ENCODE peak calls at places on chromosomes 12 and 14, in four cellular contexts. One of them, this sample, is unnamed.
A peak's percentile ranks its signal among the peaks of the same experiment; 100 is the strongest.

GRCh38 chr14:78982551-78982950 is 812.4 kb downstream of the NRXN3 start:
- DNase-seq in IMR-90: peak; percentile 47
- DNase-seq in H9: no peak
- DNase-seq in H1: no peak
- DNase-seq in this sample: no peak

GRCh38 chr14:89429206-89430091 is 12.4 kb upstream of the FOXN3 start:
- DNase-seq in IMR-90: peak; percentile 19
- DNase-seq in H9: no peak
- DNase-seq in H1: no peak
- DNase-seq in this sample: no peak

GRCh38 chr12:55736780-55737580 is 5.9 kb upstream of the GDF11 start:
- DNase-seq in IMR-90: peak; percentile 66
- DNase-seq in H9: peak; percentile 98
- DNase-seq in H1: no peak
- DNase-seq in this sample: peak; percentile 98

GRCh38 chr14:73264896-73265720 is 27.8 kb downstream of the PAPLN start:
- DNase-seq in IMR-90: no peak
- DNase-seq in H9: no peak
- DNase-seq in H1: no peak
- DNase-seq in this sample: no peak

GRCh38 chr14:24095196-24096068 is 1.3 kb downstream of the PCK2 start:
- DNase-seq in IMR-90: peak; percentile 44
- DNase-seq in H9: peak; percentile 87
- DNase-seq in H1: no peak
- DNase-seq in this sample: peak; percentile 94

GRCh38 chr14:74290415-74290814 is 12.3 kb downstream of the ABCD4 start:
- DNase-seq in IMR-90: peak; percentile 19
- DNase-seq in H9: no peak
- DNase-seq in H1: no peak
- DNase-seq in this sample: peak; percentile 67

GRCh38 chr14:95341115-95341514 is 21.4 kb upstream of the CLMN start:
- DNase-seq in IMR-90: no peak
- DNase-seq in H9: no peak
- DNase-seq in H1: no peak
- DNase-seq in this sample: no peak

GRCh38 chr14:65072256-65072655 is 30.1 kb downstream of the MAX start:
- DNase-seq in IMR-90: no peak
- DNase-seq in H9: no peak
- DNase-seq in H1: no peak
- DNase-seq in this sample: no peak

GRCh38 chr12:95259368-95259767 is 41.8 kb downstream of the VEZT start:
- DNase-seq in IMR-90: no peak
- DNase-seq in H9: no peak
- DNase-seq in H1: no peak
- DNase-seq in this sample: no peak

GRCh38 chr14:24224618-24225071 is 7.5 kb downstream of the NEDD8 start:
- DNase-seq in IMR-90: peak; percentile 87
- DNase-seq in H9: no peak
- DNase-seq in H1: no peak
- DNase-seq in this sample: no peak

GRCh38 chr12:100611031-100611430 is 37.5 kb downstream of the GAS2L3 start:
- DNase-seq in IMR-90: peak; percentile 32
- DNase-seq in H9: no peak
- DNase-seq in H1: no peak
- DNase-seq in this sample: no peak

GRCh38 chr14:34682787-34683321 is 31.5 kb downstream of the CFL2 start:
- DNase-seq in IMR-90: no peak
- DNase-seq in H9: no peak
- DNase-seq in H1: no peak
- DNase-seq in this sample: no peak

GRCh38 chr12:116592116-116592637 is 33.0 kb downstream of the MAP1LC3B2 start:
- DNase-seq in IMR-90: no peak
- DNase-seq in H9: no peak
- DNase-seq in H1: no peak
- DNase-seq in this sample: no peak

GRCh38 chr14:64388533-64389243 is 535 bp downstream of the MTHFD1 start:
- DNase-seq in IMR-90: peak; percentile 30
- DNase-seq in H9: no peak
- DNase-seq in H1: no peak
- DNase-seq in this sample: peak; percentile 46

GRCh38 chr12:169528-170360 is 44.2 kb downstream of the SLC6A12 start:
- DNase-seq in IMR-90: no peak
- DNase-seq in H9: no peak
- DNase-seq in H1: no peak
- DNase-seq in this sample: peak; percentile 41

GRCh38 chr12:127926004-127926403 is 341.0 kb upstream of the TMEM132C start:
- DNase-seq in IMR-90: no peak
- DNase-seq in H9: peak; percentile 66
- DNase-seq in H1: peak; percentile 7
- DNase-seq in this sample: peak; percentile 67

GRCh38 chr12:117025481-117026151 is 73.6 kb downstream of the TESC start:
- DNase-seq in IMR-90: peak; percentile 61
- DNase-seq in H9: peak; percentile 89
- DNase-seq in H1: peak; percentile 38
- DNase-seq in this sample: peak; percentile 84

GRCh38 chr12:53868516-53868986 is 70.1 kb upstream of the HOXC13 start:
- DNase-seq in IMR-90: no peak
- DNase-seq in H9: no peak
- DNase-seq in H1: no peak
- DNase-seq in this sample: peak; percentile 60

GRCh38 chr12:132174015-132174660 is 29.9 kb downstream of the NOC4L start:
- DNase-seq in IMR-90: no peak
- DNase-seq in H9: no peak
- DNase-seq in H1: no peak
- DNase-seq in this sample: no peak

GRCh38 chr12:125418902-125419564 is 353.8 kb downstream of the AACS start:
- DNase-seq in IMR-90: no peak
- DNase-seq in H9: no peak
- DNase-seq in H1: no peak
- DNase-seq in this sample: no peak

GRCh38 chr12:130138478-130138877 is 23.8 kb upstream of the FZD10 start:
- DNase-seq in IMR-90: no peak
- DNase-seq in H9: no peak
- DNase-seq in H1: no peak
- DNase-seq in this sample: no peak

GRCh38 chr14:93054876-93055275 is 60.8 kb downstream of the ITPK1 start:
- DNase-seq in IMR-90: no peak
- DNase-seq in H9: no peak
- DNase-seq in H1: no peak
- DNase-seq in this sample: no peak

GRCh38 chr12:15979096-15980091 is 68.3 kb downstream of the DERA start:
- DNase-seq in IMR-90: peak; percentile 93
- DNase-seq in H9: peak; percentile 70
- DNase-seq in H1: no peak
- DNase-seq in this sample: peak; percentile 68

GRCh38 chr12:9039397-9039977 is 50.1 kb downstream of the KLRG1 start:
- DNase-seq in IMR-90: peak; percentile 40
- DNase-seq in H9: no peak
- DNase-seq in H1: no peak
- DNase-seq in this sample: peak; percentile 58

GRCh38 chr14:105247715-105248367 is 492 bp upstream of the BTBD6 start:
- DNase-seq in IMR-90: no peak
- DNase-seq in H9: no peak
- DNase-seq in H1: no peak
- DNase-seq in this sample: no peak
- H2BK15ac ChIP-seq in IMR-90: no peak overlapping the region
- H2BK15ac ChIP-seq in H9: no peak overlapping the region
- H2BK15ac ChIP-seq in H1: no peak overlapping the region
- H2BK15ac ChIP-seq in this sample: no peak overlapping the region

GRCh38 chr12:120121766-120122293 is 5.3 kb upstream of the RAB35 start:
- DNase-seq in IMR-90: peak; percentile 13
- DNase-seq in H9: no peak
- DNase-seq in H1: no peak
- DNase-seq in this sample: no peak
- H4K5ac ChIP-seq in IMR-90: no peak overlapping the region
- H4K5ac ChIP-seq in H9: no peak overlapping the region
- H4K5ac ChIP-seq in H1: no peak overlapping the region
- H4K5ac ChIP-seq in this sample: no peak overlapping the region

GRCh38 chr12:52310622-52311281 is 10.4 kb downstream of the KRT83 start:
- DNase-seq in IMR-90: peak; percentile 34
- DNase-seq in H9: no peak
- DNase-seq in H1: no peak
- DNase-seq in this sample: no peak

GRCh38 chr12:52305921-52306705 is 14.8 kb upstream of the KRT81 start:
- DNase-seq in IMR-90: no peak
- DNase-seq in H9: no peak
- DNase-seq in H1: no peak
- DNase-seq in this sample: peak; percentile 20

GRCh38 chr12:52311282-52311643 is 9.9 kb downstream of the KRT83 start:
- DNase-seq in IMR-90: no peak
- DNase-seq in H9: no peak
- DNase-seq in H1: no peak
- DNase-seq in this sample: no peak

GRCh38 chr12:52308807-52309425 is 12.3 kb downstream of the KRT83 start:
- DNase-seq in IMR-90: no peak
- DNase-seq in H9: no peak
- DNase-seq in H1: no peak
- DNase-seq in this sample: no peak

DNA sequence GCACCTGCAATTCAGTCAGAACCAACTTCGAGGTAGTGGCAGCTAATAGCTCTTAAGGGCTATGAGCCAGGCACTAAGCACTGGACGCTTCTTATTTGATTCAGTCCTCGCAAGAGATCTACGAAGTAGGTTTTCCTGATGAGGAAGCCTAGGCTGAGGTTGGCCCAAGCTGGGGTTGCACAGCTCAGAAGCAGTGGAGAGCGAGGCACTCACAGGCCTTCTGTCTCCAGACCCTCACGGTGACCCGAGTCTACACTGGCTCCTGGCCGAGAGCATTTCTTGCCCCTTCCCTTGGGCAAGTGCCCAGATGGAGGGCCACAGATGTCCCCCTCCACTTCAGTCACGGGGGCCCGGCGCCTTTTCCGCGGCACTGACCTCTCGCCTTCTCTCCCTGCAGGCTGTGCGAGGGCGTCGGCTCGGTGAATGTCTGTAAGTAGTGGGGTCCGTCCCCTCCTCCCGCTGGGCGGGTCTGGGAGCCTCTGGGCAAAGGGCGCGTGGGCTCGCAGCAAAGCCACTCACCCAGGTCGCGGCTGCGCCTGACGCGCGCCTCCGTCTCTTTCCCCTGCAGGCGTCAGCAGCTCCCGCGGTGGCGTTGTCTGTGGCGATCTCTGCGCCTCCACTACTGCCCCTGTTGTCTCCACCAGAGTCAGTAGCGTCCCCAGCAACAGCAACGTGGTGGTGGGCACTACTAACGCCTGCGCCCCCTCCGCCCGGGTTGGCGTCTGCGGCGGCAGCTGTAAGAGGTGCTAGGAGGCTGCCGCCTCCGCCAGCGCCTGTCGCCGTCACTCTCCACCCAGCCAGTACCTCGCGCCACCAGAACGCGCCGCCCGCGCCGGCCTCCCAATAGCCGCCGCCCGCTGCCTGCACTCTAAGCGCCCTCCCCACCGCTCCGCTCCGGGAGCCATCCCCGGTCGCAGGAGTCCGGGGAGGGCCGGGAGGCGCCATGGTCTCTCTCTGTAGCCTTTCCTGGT is 13.1 kb downstream of the KRT83 start:
- DNase-seq in IMR-90: peak; percentile 11
- DNase-seq in H9: peak; percentile 84
- DNase-seq in H1: peak; percentile 23
- DNase-seq in this sample: peak; percentile 77
- H2BK15ac ChIP-seq in IMR-90: no peak overlapping the region
- H2BK15ac ChIP-seq in H9: no peak overlapping the region
- H2BK15ac ChIP-seq in H1: peak overlapping the region; percentile 88
- H2BK15ac ChIP-seq in this sample: no peak overlapping the region

DNA sequence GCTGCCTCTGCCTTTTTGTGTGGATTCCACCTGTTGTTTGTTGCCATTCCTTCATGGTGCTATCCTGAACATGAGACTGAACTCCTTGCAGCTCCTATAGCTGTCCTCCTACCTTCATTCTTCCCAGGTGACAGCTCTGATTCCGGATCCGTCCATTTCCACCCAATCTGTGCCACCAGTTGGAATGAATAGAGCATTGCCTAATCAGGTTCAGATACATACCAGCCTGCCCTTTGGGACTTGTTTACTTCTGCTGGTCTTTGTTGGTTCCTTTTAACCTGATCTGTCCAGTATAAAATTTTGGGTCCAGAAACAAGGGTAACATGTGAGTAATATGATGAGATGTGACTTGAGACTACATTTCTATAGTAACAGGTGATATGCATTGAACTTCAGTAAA is 136.3 kb upstream of the IGF1 start:
- DNase-seq in IMR-90: no peak
- DNase-seq in H9: no peak
- DNase-seq in H1: no peak
- DNase-seq in this sample: no peak
- H4K5ac ChIP-seq in IMR-90: no peak overlapping the region
- H4K5ac ChIP-seq in H9: no peak overlapping the region
- H4K5ac ChIP-seq in H1: no peak overlapping the region
- H4K5ac ChIP-seq in this sample: no peak overlapping the region

GRCh38 chr12:12008232-12008850 is 62.4 kb upstream of the BCL2L14 start:
- DNase-seq in IMR-90: no peak
- DNase-seq in H9: peak; percentile 63
- DNase-seq in H1: no peak
- DNase-seq in this sample: no peak
- H2BK15ac ChIP-seq in IMR-90: no peak overlapping the region
- H2BK15ac ChIP-seq in H9: no peak overlapping the region
- H2BK15ac ChIP-seq in H1: peak overlapping the region; percentile 90
- H2BK15ac ChIP-seq in this sample: no peak overlapping the region

GRCh38 chr14:55306938-55307589 is 35.8 kb downstream of the FBXO34 start:
- DNase-seq in IMR-90: no peak
- DNase-seq in H9: no peak
- DNase-seq in H1: no peak
- DNase-seq in this sample: peak; percentile 48

GRCh38 chr14:55301722-55302121 is 30.5 kb downstream of the FBXO34 start:
- DNase-seq in IMR-90: peak; percentile 63
- DNase-seq in H9: no peak
- DNase-seq in H1: no peak
- DNase-seq in this sample: peak; percentile 29

GRCh38 chr14:55302367-55302766 is 31.1 kb downstream of the FBXO34 start:
- DNase-seq in IMR-90: no peak
- DNase-seq in H9: no peak
- DNase-seq in H1: no peak
- DNase-seq in this sample: peak; percentile 37

GRCh38 chr14:55302770-55303472 is 31.7 kb downstream of the FBXO34 start:
- DNase-seq in IMR-90: no peak
- DNase-seq in H9: no peak
- DNase-seq in H1: no peak
- DNase-seq in this sample: no peak

DNA sequence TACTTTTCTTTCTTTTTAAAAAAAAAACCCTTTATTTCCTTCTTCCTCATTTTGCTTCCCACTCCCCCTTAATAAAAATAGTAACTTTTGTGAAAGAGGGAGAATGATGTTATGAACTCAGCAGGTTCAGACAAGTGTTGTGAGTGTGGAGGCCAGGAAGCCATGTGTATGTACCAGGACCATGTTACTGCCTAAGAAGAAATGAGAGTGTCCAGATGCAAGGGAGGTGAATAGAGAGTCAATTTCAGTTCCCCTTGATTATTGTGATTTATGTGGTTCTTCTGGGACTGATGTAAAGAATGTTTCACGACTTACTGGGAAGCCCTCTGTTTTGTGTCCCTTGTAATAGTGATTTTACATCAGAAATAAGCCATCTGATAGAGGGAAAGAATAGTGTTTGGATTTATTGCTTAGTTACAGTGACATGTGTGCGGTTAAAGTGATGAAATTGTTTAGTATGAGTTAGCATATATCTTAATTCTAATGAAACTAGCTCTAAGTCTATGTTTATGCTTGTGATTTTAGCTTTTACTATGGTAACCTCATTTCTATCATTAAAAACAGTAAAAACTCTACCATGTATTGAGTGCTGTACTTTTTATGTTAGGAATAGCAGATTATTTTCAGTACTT is 32.5 kb downstream of the FBXO34 start:
- DNase-seq in IMR-90: peak; percentile 4
- DNase-seq in H9: no peak
- DNase-seq in H1: no peak
- DNase-seq in this sample: no peak
- H4K5ac ChIP-seq in IMR-90: no peak overlapping the region
- H4K5ac ChIP-seq in H9: no peak overlapping the region
- H4K5ac ChIP-seq in H1: no peak overlapping the region
- H4K5ac ChIP-seq in this sample: no peak overlapping the region

This sample was measured in mesendoderm.